ENCODE peak calls at places on chromosomes 3 and 15, in five cellular contexts. A, D, M, K and L are unnamed samples.

GRCh38 chr3:171976526-171976925 is 62.9 kb upstream of the FNDC3B start:
- DNase-seq in A (no peak), D (peak; percentile 41), M (no peak), K (no peak), L (no peak)

GRCh38 chr15:25527118-25527517 is 88.3 kb upstream of the UBE3A start:
- DNase-seq in A (no peak), D (no peak), M (no peak), K (no peak), L (no peak)

GRCh38 chr3:50254577-50255250 is 14.2 kb upstream of the SEMA3B start:
- DNase-seq in A (no peak), D (peak; percentile 19), M (no peak), K (no peak), L (no peak)

GRCh38 chr3:196164576-196164975 is 46.6 kb downstream of the ZDHHC19 start:
- DNase-seq in A (no peak), D (no peak), M (no peak), K (no peak), L (no peak)

GRCh38 chr15:100042558-100042957 is 299.2 kb downstream of the ADAMTS17 start:
- DNase-seq in A (no peak), D (no peak), M (no peak), K (no peak), L (no peak)

GRCh38 chr3:155312781-155313180 is 19.3 kb upstream of the STRIT1 start:
- DNase-seq in A (no peak), D (peak; percentile 46), M (no peak), K (no peak), L (no peak)

GRCh38 chr15:67048281-67049279 is 16.8 kb upstream of the SMAD3 start:
- DNase-seq in A (no peak), D (peak; percentile 91), M (no peak), K (no peak), L (no peak)

GRCh38 chr15:64096486-64097431 is 977 bp downstream of the SNX1 start:
- DNase-seq in A (peak; percentile 69), D (peak; percentile 65), M (no peak), K (no peak), L (no peak)

GRCh38 chr3:31670722-31671121 is 138.0 kb downstream of the STT3B start:
- DNase-seq in A (no peak), D (no peak), M (no peak), K (no peak), L (no peak)

GRCh38 chr3:183188895-183189462 is 26.4 kb upstream of the LAMP3 start:
- DNase-seq in A (peak; percentile 91), D (peak; percentile 17), M (peak; percentile 37), K (peak; percentile 23), L (peak; percentile 23)

GRCh38 chr15:71112429-71112828 is 2.8 kb upstream of the THSD4 start:
- DNase-seq in A (no peak), D (no peak), M (no peak), K (no peak), L (no peak)

GRCh38 chr15:81809543-81809942 is 236.3 kb downstream of the MEX3B start:
- DNase-seq in A (peak; percentile 76), D (peak; percentile 7), M (peak; percentile 25), K (peak; percentile 23), L (peak; percentile 13)

GRCh38 chr15:101310163-101310480 is 15.1 kb upstream of the SNRPA1 start:
- DNase-seq in A (no peak), D (no peak), M (no peak), K (no peak), L (no peak)

GRCh38 chr15:91468861-91469260 is 368.8 kb downstream of the SV2B start:
- DNase-seq in A (no peak), D (no peak), M (peak; percentile 49), K (no peak), L (no peak)

GRCh38 chr3:1477669-1478068 is 384.8 kb downstream of the CNTN6 start:
- DNase-seq in A (no peak), D (no peak), M (no peak), K (no peak), L (no peak)

GRCh38 chr3:126064627-126065258 is 19.2 kb downstream of the SLC41A3 start:
- DNase-seq in A (no peak), D (no peak), M (no peak), K (no peak), L (no peak)

GRCh38 chr3:133895208-133896001 is at the start of gene RAB6B:
- DNase-seq in A (no peak), D (peak; percentile 86), M (no peak), K (no peak), L (no peak)

GRCh38 chr15:25832158-25832557 is 31.0 kb downstream of the ATP10A start:
- DNase-seq in A (no peak), D (peak; percentile 56), M (no peak), K (no peak), L (no peak)

GRCh38 chr15:34620814-34621213 is 37.4 kb upstream of the GOLGA8B start:
- DNase-seq in A (no peak), D (no peak), M (no peak), K (no peak), L (no peak)

GRCh38 chr15:29822100-29822684 is at the start of gene TJP1:
- DNase-seq in A (no peak), D (peak; percentile 92), M (no peak), K (no peak), L (peak; percentile 36)

GRCh38 chr15:49427369-49427768 is 4.3 kb downstream of the FGF7 start:
- DNase-seq in A (no peak), D (no peak), M (no peak), K (no peak), L (no peak)

GRCh38 chr3:136120373-136121348 is 75.5 kb downstream of the MSL2 start:
- DNase-seq in A (peak; percentile 61), D (no peak), M (no peak), K (no peak), L (no peak)

GRCh38 chr15:82021992-82022391 is 23.8 kb downstream of the MEX3B start:
- DNase-seq in A (no peak), D (peak; percentile 40), M (no peak), K (no peak), L (no peak)

GRCh38 chr3:50154476-50154839 is 666 bp upstream of the SEMA3F start:
- DNase-seq in A (no peak), D (no peak), M (no peak), K (no peak), L (no peak)

GRCh38 chr15:70765504-70766281 is 2.3 kb upstream of the UACA start:
- DNase-seq in A (no peak), D (peak; percentile 71), M (no peak), K (no peak), L (no peak)

GRCh38 chr15:27587810-27588209 is 511.3 kb downstream of the OCA2 start:
- DNase-seq in A (no peak), D (no peak), M (no peak), K (no peak), L (peak; percentile 44)

GRCh38 chr15:89827821-89828220 is 13.2 kb upstream of the ANPEP start:
- DNase-seq in A (no peak), D (no peak), M (no peak), K (no peak), L (no peak)

GRCh38 chr3:33932010-33932764 is 133.8 kb downstream of the PDCD6IP start:
- DNase-seq in A (no peak), D (no peak), M (no peak), K (no peak), L (no peak)

GRCh38 chr15:51878446-51879386 is 49.3 kb downstream of the TMOD3 start:
- DNase-seq in A (no peak), D (peak; percentile 83), M (no peak), K (no peak), L (no peak)

GRCh38 chr3:12706504-12707253 is 42.8 kb upstream of the RAF1 start:
- DNase-seq in A (peak; percentile 95), D (peak; percentile 73), M (peak; percentile 70), K (peak; percentile 78), L (peak; percentile 79)

GRCh38 chr3:13532085-13532484 is 16.8 kb upstream of the FBLN2 start:
- DNase-seq in A (no peak), D (peak; percentile 60), M (no peak), K (no peak), L (no peak)

GRCh38 chr15:66729339-66729951 is 27.4 kb downstream of the SMAD6 start:
- DNase-seq in A (no peak), D (peak; percentile 22), M (no peak), K (no peak), L (no peak)

DNA sequence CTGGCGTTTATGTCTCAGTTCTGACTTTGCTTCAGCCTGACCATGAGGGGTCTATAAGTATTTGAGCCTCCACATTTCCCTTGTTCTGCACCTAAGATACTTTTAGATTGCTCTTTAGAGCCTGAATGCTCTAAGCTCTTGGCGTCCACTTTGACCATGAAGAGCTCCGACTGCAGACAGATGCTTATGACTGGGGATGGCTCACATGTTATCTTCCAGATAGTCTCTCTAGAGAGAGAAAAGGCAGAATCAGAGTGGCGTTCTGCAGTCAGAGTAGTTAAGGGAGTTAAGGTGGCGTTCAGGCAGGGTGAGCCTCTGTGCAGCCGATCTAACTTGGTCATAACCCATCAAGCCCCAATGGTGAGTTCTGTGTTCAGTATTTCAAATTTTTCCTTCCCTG is 487.9 kb upstream of the NR2F2 start:
- DNase-seq in A (no peak), D (no peak), M (no peak), K (no peak), L (no peak)
- H3K9ac ChIP-seq in A (no peak overlapping the region), D (peak overlapping the region; percentile 77), M (no peak overlapping the region), K (no peak overlapping the region), L (no peak overlapping the region)

GRCh38 chr15:76181705-76182107 is 121.9 kb downstream of the TMEM266 start:
- DNase-seq in A (no peak), D (no peak), M (no peak), K (no peak), L (no peak)
- H3K9ac ChIP-seq in A (no peak overlapping the region), D (no peak overlapping the region), M (no peak overlapping the region), K (no peak overlapping the region), L (no peak overlapping the region)

GRCh38 chr3:185382154-185382553 is 19.2 kb downstream of the MAP3K13 start:
- DNase-seq in A (no peak), D (no peak), M (no peak), K (no peak), L (no peak)

DNA sequence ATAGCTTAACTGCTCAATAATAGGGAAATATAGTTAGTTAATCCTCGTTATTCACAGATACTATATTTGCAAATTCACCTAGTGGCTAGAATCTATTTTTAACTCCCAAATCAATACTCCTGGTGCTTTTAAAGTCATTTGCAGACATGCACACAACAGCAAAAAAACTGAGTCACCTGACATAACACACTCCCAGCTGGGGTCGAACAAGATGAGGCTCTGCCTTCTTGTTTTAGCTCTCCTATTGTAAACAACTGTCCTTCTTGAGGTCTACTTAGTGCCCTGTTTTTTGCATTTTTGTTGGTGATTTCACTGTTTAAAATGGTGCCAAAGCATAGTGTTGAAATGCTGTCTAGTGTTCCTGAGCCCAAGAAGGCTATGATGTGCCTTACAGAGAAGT is 18.4 kb downstream of the MAP3K13 start:
- DNase-seq in A (no peak), D (no peak), M (no peak), K (no peak), L (no peak)
- H3K9ac ChIP-seq in A (no peak overlapping the region), D (no peak overlapping the region), M (no peak overlapping the region), K (no peak overlapping the region), L (no peak overlapping the region)

GRCh38 chr3:146155022-146155421 is 6.0 kb downstream of the PLOD2 start:
- DNase-seq in A (no peak), D (no peak), M (no peak), K (no peak), L (no peak)
- H3K9ac ChIP-seq in A (no peak overlapping the region), D (no peak overlapping the region), M (no peak overlapping the region), K (no peak overlapping the region), L (no peak overlapping the region)